ENCODE peak calls at places on chromosomes 1 and 21, in five cellular contexts. H is heart left ventricle; I is CD4-positive, alpha-beta memory T cell; R is IMR-90; G is SJCRH30. A is an unnamed sample. For H3K4me1, the result is how much of the 10 kb centered on the place peaks cover.

GRCh38 chr1:200410566-200410878 is 686 bp upstream of the ZNF281 start:
- DNase-seq in H (no peak), I (peak), R (no peak), G (no peak), A (no peak)

GRCh38 chr1:6770727-6771567 is 14.3 kb upstream of the CAMTA1 start:
- DNase-seq in H (no peak), I (no peak), R (peak), G (peak), A (no peak)

GRCh38 chr1:6260961-6261614 is at the start of gene GPR153:
- DNase-seq in H (peak), I (no peak), R (no peak), G (peak), A (no peak)

GRCh38 chr1:19424651-19425570 is 60.4 kb downstream of the CAPZB start:
- DNase-seq in H (no peak), I (no peak), R (no peak), G (no peak), A (no peak)

GRCh38 chr21:17045214-17045835 is 467.5 kb upstream of the CXADR start:
- DNase-seq in H (no peak), I (no peak), R (peak), G (no peak), A (no peak)

GRCh38 chr1:21379571-21379970 is 60.4 kb upstream of the NBPF3 start:
- DNase-seq in H (no peak), I (no peak), R (no peak), G (no peak), A (no peak)

GRCh38 chr1:246647513-246647912 is 76.7 kb upstream of the SCCPDH start:
- DNase-seq in H (no peak), I (no peak), R (peak), G (no peak), A (no peak)

GRCh38 chr1:56286956-56287355 is 292.4 kb downstream of the PLPP3 start:
- DNase-seq in H (no peak), I (no peak), R (no peak), G (no peak), A (no peak)

GRCh38 chr1:182143825-182144661 is 82.5 kb upstream of the ZNF648 start:
- DNase-seq in H (peak), I (no peak), R (peak), G (peak), A (no peak)

GRCh38 chr1:190175320-190175719 is 302.3 kb downstream of the BRINP3 start:
- DNase-seq in H (no peak), I (no peak), R (peak), G (no peak), A (no peak)

GRCh38 chr21:33964706-33965325 is 49.2 kb upstream of the ATP5PO start:
- DNase-seq in H (no peak), I (no peak), R (peak), G (no peak), A (no peak)

GRCh38 chr1:16067127-16067768 is 6.2 kb downstream of the FAM131C start:
- DNase-seq in H (no peak), I (no peak), R (peak), G (peak), A (no peak)

GRCh38 chr1:216903389-216903754 is 180.1 kb upstream of the ESRRG start:
- DNase-seq in H (no peak), I (no peak), R (peak), G (no peak), A (no peak)

GRCh38 chr21:35646606-35647005 is 413.7 kb downstream of the SETD4 start:
- DNase-seq in H (no peak), I (no peak), R (peak), G (no peak), A (no peak)

GRCh38 chr1:19478241-19478780 is 7.0 kb downstream of the CAPZB start:
- DNase-seq in H (no peak), I (no peak), R (no peak), G (no peak), A (no peak)

GRCh38 chr1:240235521-240236288 is 144.0 kb downstream of the FMN2 start:
- DNase-seq in H (no peak), I (no peak), R (no peak), G (no peak), A (no peak)

GRCh38 chr21:36728371-36729111 is 29.6 kb downstream of the SIM2 start:
- DNase-seq in H (no peak), I (no peak), R (no peak), G (no peak), A (no peak)

GRCh38 chr1:89587728-89588127 is 45.2 kb upstream of the LRRC8C start:
- DNase-seq in H (no peak), I (no peak), R (no peak), G (no peak), A (no peak)

GRCh38 chr1:51607676-51608075 is 9.2 kb upstream of the OSBPL9 start:
- DNase-seq in H (no peak), I (no peak), R (no peak), G (no peak), A (no peak)

GRCh38 chr1:181398544-181398943 is 84.8 kb upstream of the CACNA1E start:
- DNase-seq in H (no peak), I (no peak), R (no peak), G (no peak), A (no peak)

GRCh38 chr1:192945417-192946130 is 113.6 kb downstream of the UCHL5 start:
- DNase-seq in H (no peak), I (no peak), R (no peak), G (no peak), A (no peak)

GRCh38 chr1:66333463-66334232 is 200.3 kb upstream of the SGIP1 start:
- DNase-seq in H (peak), I (peak), R (no peak), G (no peak), A (no peak)

GRCh38 chr1:197314672-197315071 is 46.6 kb downstream of the CRB1 start:
- DNase-seq in H (no peak), I (no peak), R (no peak), G (no peak), A (no peak)

GRCh38 chr1:77762072-77762476 is 2.4 kb upstream of the USP33 start:
- DNase-seq in H (no peak), I (no peak), R (peak), G (no peak), A (no peak)

DNA sequence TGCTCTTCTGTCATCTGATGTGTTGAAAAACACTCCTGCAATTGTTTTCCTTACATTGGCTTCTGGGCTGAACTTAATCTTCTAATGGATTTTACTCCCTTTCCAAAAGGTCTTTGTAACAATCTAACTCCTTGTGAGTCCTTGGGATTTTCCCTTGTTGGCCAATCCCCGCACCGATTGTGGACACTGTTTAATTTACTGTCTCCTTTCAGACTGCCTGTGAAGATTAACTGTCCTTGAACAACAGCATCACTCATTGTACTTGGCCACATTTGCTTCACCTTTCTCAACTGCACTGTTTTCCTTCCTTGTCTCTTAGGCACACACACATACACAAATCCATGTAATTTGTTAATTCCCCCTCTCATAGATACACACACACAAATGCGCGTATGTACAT is 120.4 kb downstream of the SPATA46 start:
- DNase-seq in H (no peak), I (no peak), R (no peak), G (no peak), A (no peak)
- H3K4me1 ChIP-seq in H (under half), I (under half), R (under half), G (under half), A (under half)

GRCh38 chr1:165884690-165885304 is 57.4 kb downstream of the UCK2 start:
- DNase-seq in H (no peak), I (no peak), R (no peak), G (peak), A (no peak)
- H3K4me1 ChIP-seq in H (under half), I (under half), R (under half), G (under half), A (under half)

DNA sequence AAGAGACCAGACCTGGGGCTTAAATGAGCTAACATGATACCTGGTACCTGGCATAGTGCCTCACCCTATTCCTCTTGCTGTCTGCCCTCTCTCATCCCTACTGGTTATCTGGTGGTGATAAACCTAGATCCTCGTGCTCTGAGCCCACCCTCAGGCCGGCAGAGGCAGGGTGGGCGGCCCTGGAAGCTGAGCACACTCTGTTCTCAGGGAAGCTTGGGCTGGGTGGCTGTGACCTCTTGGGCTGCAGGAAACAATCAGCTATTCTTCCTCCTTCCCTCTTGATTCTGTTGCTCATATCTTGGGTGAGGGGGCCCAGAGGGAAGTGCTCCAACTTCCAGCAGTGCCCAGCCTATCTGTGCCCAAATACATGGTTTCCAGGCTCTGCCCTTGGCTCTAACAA is 42.0 kb downstream of the SDC3 start:
- DNase-seq in H (no peak), I (no peak), R (no peak), G (no peak), A (no peak)
- H3K4me1 ChIP-seq in H (under half), I (under half), R (under half), G (under half), A (under half)

DNA sequence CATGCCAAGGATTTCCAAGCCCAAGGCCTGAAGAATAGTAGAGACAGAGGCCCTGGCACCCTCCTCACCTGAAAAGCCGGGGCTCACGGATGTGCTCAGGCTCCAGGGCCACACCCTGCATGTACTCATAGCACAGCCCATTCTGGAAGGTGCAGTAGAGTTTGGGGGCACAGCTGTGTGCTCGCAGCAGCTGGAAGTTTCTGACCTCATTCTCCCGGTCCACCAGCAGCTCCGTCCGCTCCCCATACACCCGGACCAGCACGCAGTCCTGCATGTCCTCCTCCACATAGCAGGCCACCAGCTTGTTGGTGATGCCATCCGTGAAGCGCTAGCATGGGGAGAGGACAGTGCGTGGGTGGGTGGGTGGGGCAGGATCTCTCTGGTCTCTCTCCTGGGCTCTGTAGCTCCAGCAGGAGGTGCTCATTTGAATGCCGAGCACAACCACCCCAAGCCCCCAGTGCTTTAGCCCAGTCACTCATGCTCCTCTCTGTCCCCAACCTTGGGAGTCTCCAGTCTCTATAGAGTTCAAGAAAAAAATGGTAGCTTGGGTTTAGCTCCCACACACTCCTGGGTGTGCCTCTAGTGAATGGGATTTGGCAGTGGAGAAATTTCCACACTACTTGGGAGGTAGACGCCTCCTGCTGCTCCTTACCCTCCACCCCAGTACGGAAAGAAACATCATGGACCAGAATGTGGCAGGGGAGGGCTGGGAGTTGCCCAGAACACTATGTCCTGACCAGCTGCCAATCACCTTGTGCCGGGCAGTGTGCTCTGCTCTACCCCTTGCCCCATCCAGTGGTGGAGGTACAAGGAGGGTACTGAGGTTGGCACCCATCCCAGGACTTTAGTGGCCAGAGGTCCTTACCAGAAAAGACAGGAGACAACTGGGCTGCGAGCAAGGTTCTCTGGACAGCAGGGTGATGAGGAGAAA is 1.9 kb downstream of the ETNK2 start:
- DNase-seq in H (no peak), I (no peak), R (no peak), G (no peak), A (no peak)
- H3K4me1 ChIP-seq in H (under half), I (under half), R (under half), G (under half), A (under half)

DNA sequence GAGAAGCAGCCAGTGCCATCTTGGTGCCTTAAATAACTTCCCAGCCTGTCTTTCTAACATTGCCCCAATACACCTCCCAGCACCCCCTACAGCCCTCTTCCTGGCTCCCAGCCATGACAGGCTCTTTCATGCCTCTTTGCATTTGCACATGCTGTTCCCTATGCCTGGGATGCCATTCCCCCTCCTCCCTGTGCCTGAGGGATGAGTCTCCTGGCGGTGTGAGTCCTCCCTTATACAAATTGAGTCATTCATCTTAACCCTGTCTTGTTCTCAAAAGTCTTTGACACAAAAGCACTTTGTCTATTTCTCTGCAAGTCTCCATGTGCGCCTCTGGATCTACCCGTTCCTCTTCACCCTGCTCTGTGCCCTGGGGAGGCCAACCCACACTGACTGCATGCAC is 25.2 kb downstream of the CDCP2 start:
- DNase-seq in H (no peak), I (no peak), R (no peak), G (no peak), A (no peak)
- H3K4me1 ChIP-seq in H (under half), I (under half), R (under half), G (under half), A (under half)

DNA sequence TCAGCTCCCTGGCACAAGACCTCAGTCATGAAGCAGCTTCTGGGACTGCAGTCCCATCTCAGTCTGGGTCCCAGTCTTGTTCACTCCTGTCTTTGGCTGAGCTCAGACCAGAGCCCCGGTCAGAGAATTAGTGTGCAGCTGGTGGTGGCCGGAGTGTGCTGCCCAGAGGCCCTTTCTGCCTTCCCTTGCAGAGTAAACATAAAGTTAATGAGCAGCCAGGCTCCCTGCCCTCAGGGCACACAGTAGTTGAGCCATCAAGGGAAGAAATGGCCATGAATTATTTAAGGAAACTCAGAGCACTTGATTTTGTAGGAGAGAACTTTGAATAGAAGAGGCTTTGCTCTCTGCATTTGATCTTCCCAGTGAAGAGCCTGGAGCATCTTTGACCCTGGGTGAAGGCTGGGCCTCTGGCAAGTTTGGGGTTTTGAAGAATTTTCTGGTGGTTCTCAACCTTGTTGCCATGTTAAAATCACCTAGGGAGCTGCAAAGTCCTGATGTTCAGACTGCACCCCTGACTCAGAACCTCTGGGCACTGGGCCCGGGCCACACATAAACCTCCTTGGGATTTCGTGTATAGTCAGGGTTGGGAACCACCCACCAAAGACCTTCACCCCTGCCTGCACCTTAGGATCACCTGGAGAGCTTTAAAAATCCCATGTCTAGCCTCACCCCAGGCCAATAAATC is 26.4 kb upstream of the SELENON start:
- DNase-seq in H (no peak), I (no peak), R (peak), G (peak), A (no peak)
- H3K4me1 ChIP-seq in H (under half), I (half or more), R (under half), G (under half), A (half or more)

GRCh38 chr1:27590917-27591508 is 12.9 kb downstream of the AHDC1 start:
- DNase-seq in H (no peak), I (no peak), R (no peak), G (no peak), A (no peak)

GRCh38 chr1:27588256-27589232 is 15.4 kb downstream of the AHDC1 start:
- DNase-seq in H (no peak), I (no peak), R (peak), G (no peak), A (no peak)

GRCh38 chr1:27591622-27592021 is 12.3 kb downstream of the AHDC1 start:
- DNase-seq in H (no peak), I (no peak), R (peak), G (no peak), A (no peak)

GRCh38 chr1:27589841-27590426 is 14.0 kb downstream of the AHDC1 start:
- DNase-seq in H (peak), I (no peak), R (peak), G (peak), A (no peak)

GRCh38 chr1:27589441-27589840 is 14.5 kb downstream of the AHDC1 start:
- DNase-seq in H (no peak), I (no peak), R (no peak), G (no peak), A (no peak)
- H3K4me1 ChIP-seq in H (half or more), I (under half), R (under half), G (half or more), A (under half)

DNA sequence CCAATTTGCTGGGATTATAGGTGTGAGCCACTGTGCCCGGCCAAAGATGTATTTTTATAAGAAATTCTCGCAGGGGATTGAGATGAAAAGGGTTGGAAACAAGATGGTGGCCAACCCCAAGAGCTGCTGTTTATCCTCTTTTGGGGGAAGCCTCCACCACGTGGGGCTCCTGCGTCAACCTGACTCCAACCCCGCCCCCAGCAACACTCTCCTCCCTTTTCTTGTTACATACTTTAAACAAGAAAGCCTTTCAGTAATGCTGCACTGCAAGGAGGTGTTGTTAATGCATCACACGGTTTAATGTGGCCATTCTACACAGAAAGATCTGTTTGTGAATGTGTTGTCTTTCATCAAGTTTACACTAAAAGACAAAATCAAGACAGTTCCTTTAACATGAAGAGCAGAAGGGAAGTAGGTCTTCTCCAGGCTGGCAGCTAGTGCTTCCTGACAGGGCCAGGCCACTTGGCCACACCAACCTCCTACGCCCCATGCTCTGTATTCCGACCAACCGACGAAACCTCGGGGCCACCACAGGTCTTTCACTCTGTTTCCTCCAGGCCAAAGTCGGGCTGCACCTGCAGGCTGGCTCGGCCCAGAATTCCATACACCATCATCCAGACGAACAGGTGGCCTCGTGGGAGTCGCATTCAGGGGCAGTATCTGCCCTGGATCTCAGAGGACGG is 25.9 kb downstream of the C2CD2 start:
- DNase-seq in H (no peak), I (no peak), R (no peak), G (no peak), A (peak)
- H3K4me1 ChIP-seq in H (under half), I (under half), R (under half), G (under half), A (under half)

DNA sequence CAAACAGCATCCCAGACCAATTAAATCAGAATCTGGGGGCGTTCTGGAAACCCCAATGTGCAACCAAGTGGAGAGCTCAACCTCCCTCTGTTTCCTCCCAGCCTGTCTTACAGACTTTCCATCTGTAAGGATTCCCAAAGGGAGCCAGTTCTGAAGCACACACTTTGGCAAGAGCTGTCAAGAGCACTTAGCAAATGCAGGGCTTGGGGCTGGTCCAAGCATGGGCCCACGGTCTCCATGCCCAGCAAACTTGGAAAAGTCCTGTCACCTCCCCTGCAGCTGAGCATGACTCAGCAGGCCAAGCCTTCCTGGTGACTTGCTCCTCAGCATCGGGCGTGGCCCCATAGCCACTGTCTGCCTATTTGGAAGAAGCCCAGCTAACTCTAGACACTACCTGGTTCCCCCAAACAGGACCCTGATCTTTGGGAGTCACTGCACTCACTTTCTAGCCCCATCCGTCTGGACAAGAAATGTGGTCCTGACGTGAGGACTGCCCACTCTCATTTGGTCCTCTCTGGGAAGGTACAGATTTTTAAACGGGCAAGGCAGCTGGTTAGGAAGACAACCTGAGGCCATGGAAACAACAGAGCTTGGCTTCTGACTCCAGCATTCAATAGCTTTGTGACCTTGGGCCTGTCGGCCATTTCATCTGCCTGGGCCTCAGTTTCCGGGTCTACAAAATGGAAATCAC is 16.9 kb downstream of the SLC2A1 start:
- DNase-seq in H (peak), I (no peak), R (peak), G (peak), A (no peak)
- H3K4me1 ChIP-seq in H (under half), I (half or more), R (half or more), G (under half), A (half or more)